ENCODE peak calls at places on chromosomes 16 and 17, in five cellular contexts. U is AG04450, M is tibial nerve, F is NCI-H1694, Q is upper lobe of left lung. I is an unnamed sample.

GRCh38 chr17:30958187-30958586 is 12.7 kb upstream of the RNF135 start:
- DNase-seq in U (no peak), M (no peak), F (no peak), Q (peak), I (no peak)

GRCh38 chr16:12535535-12536411 is 267.9 kb downstream of the CPPED1 start:
- DNase-seq in U (no peak), M (no peak), F (no peak), Q (no peak), I (no peak)

GRCh38 chr16:58124601-58124915 is 4.6 kb downstream of the CFAP20 start:
- DNase-seq in U (no peak), M (no peak), F (no peak), Q (peak), I (no peak)

GRCh38 chr16:8878523-8878911 is 3.6 kb upstream of the LITAFD start:
- DNase-seq in U (peak), M (no peak), F (no peak), Q (no peak), I (peak)

GRCh38 chr17:40598928-40599627 is 33.8 kb upstream of the CCR7 start:
- DNase-seq in U (no peak), M (peak), F (no peak), Q (no peak), I (no peak)

GRCh38 chr16:31502981-31503380 is 5.2 kb downstream of the RUSF1 start:
- DNase-seq in U (no peak), M (no peak), F (no peak), Q (peak), I (no peak)

GRCh38 chr17:45291170-45291805 is 25.5 kb downstream of the MAP3K14 start:
- DNase-seq in U (no peak), M (no peak), F (no peak), Q (peak), I (no peak)

GRCh38 chr16:22369221-22369811 is 5.1 kb downstream of the CDR2 start:
- DNase-seq in U (peak), M (no peak), F (no peak), Q (no peak), I (no peak)

GRCh38 chr16:27408012-27408601 is 6.1 kb downstream of the IL21R start:
- DNase-seq in U (no peak), M (no peak), F (no peak), Q (no peak), I (no peak)

GRCh38 chr17:75846701-75847594 is 2.7 kb upstream of the UNC13D start:
- DNase-seq in U (no peak), M (no peak), F (no peak), Q (no peak), I (peak)

GRCh38 chr16:29192329-29193247 is 207.7 kb downstream of the LAT start:
- DNase-seq in U (no peak), M (no peak), F (no peak), Q (peak), I (peak)

GRCh38 chr16:10182186-10182683 is at the start of gene GRIN2A:
- DNase-seq in U (no peak), M (no peak), F (no peak), Q (no peak), I (peak)

GRCh38 chr17:6244253-6244652 is 174.1 kb downstream of the WSCD1 start:
- DNase-seq in U (no peak), M (no peak), F (no peak), Q (no peak), I (no peak)

I was measured in pancreas.